ENCODE peak calls at places on chromosomes 3 and 15, in eight cellular contexts. One of them, this sample, is unnamed.

GRCh38 chr3:154131850-154132249 is 10.7 kb downstream of the ARHGEF26 start:
- DNase-seq in sigmoid colon: no peak
- DNase-seq in A549: no peak
- DNase-seq in SK-N-SH: no peak
- DNase-seq in transverse colon: no peak
- DNase-seq in ovary: no peak
- DNase-seq in tibial nerve: no peak
- DNase-seq in upper lobe of left lung: no peak
- DNase-seq in this sample: no peak

GRCh38 chr3:37594873-37595783 is 266.6 kb upstream of the CTDSPL start:
- DNase-seq in sigmoid colon: no peak
- DNase-seq in A549: no peak
- DNase-seq in SK-N-SH: no peak
- DNase-seq in transverse colon: no peak
- DNase-seq in ovary: no peak
- DNase-seq in tibial nerve: no peak
- DNase-seq in upper lobe of left lung: peak
- DNase-seq in this sample: peak

GRCh38 chr3:30638685-30639412 is 32.4 kb downstream of the TGFBR2 start:
- DNase-seq in sigmoid colon: no peak
- DNase-seq in A549: no peak
- DNase-seq in SK-N-SH: peak
- DNase-seq in transverse colon: no peak
- DNase-seq in ovary: no peak
- DNase-seq in tibial nerve: no peak
- DNase-seq in upper lobe of left lung: no peak
- DNase-seq in this sample: no peak

GRCh38 chr15:41917767-41918430 is 24.0 kb upstream of the SPTBN5 start:
- DNase-seq in sigmoid colon: no peak
- DNase-seq in A549: peak
- DNase-seq in SK-N-SH: no peak
- DNase-seq in transverse colon: no peak
- DNase-seq in ovary: no peak
- DNase-seq in tibial nerve: no peak
- DNase-seq in upper lobe of left lung: no peak
- DNase-seq in this sample: peak

GRCh38 chr3:42601898-42602581 is 1.6 kb downstream of the NKTR start:
- DNase-seq in sigmoid colon: no peak
- DNase-seq in A549: no peak
- DNase-seq in SK-N-SH: no peak
- DNase-seq in transverse colon: no peak
- DNase-seq in ovary: no peak
- DNase-seq in tibial nerve: no peak
- DNase-seq in upper lobe of left lung: no peak
- DNase-seq in this sample: no peak

GRCh38 chr3:48614044-48614443 is 4.6 kb upstream of the UQCRC1 start:
- DNase-seq in sigmoid colon: no peak
- DNase-seq in A549: no peak
- DNase-seq in SK-N-SH: no peak
- DNase-seq in transverse colon: no peak
- DNase-seq in ovary: no peak
- DNase-seq in tibial nerve: no peak
- DNase-seq in upper lobe of left lung: no peak
- DNase-seq in this sample: no peak

GRCh38 chr15:74535388-74536084 is 5.5 kb upstream of the ARID3B start:
- DNase-seq in sigmoid colon: no peak
- DNase-seq in A549: no peak
- DNase-seq in SK-N-SH: no peak
- DNase-seq in transverse colon: no peak
- DNase-seq in ovary: no peak
- DNase-seq in tibial nerve: no peak
- DNase-seq in upper lobe of left lung: no peak
- DNase-seq in this sample: no peak

GRCh38 chr15:70429323-70429722 is 331.6 kb upstream of the TLE3 start:
- DNase-seq in sigmoid colon: no peak
- DNase-seq in A549: no peak
- DNase-seq in SK-N-SH: no peak
- DNase-seq in transverse colon: no peak
- DNase-seq in ovary: no peak
- DNase-seq in tibial nerve: no peak
- DNase-seq in upper lobe of left lung: no peak
- DNase-seq in this sample: no peak

GRCh38 chr3:189836795-189837194 is 205.6 kb downstream of the TP63 start:
- DNase-seq in sigmoid colon: no peak
- DNase-seq in A549: no peak
- DNase-seq in SK-N-SH: no peak
- DNase-seq in transverse colon: no peak
- DNase-seq in ovary: no peak
- DNase-seq in tibial nerve: no peak
- DNase-seq in upper lobe of left lung: no peak
- DNase-seq in this sample: no peak

GRCh38 chr3:189833266-189833665 is 202.1 kb downstream of the TP63 start:
- DNase-seq in sigmoid colon: no peak
- DNase-seq in A549: no peak
- DNase-seq in SK-N-SH: no peak
- DNase-seq in transverse colon: no peak
- DNase-seq in ovary: no peak
- DNase-seq in tibial nerve: no peak
- DNase-seq in upper lobe of left lung: no peak
- DNase-seq in this sample: no peak

GRCh38 chr3:189834462-189834861 is 203.3 kb downstream of the TP63 start:
- DNase-seq in sigmoid colon: no peak
- DNase-seq in A549: no peak
- DNase-seq in SK-N-SH: no peak
- DNase-seq in transverse colon: no peak
- DNase-seq in ovary: no peak
- DNase-seq in tibial nerve: no peak
- DNase-seq in upper lobe of left lung: no peak
- DNase-seq in this sample: no peak

GRCh38 chr3:189830401-189830800 is 199.2 kb downstream of the TP63 start:
- DNase-seq in sigmoid colon: no peak
- DNase-seq in A549: no peak
- DNase-seq in SK-N-SH: no peak
- DNase-seq in transverse colon: no peak
- DNase-seq in ovary: no peak
- DNase-seq in tibial nerve: no peak
- DNase-seq in upper lobe of left lung: no peak
- DNase-seq in this sample: no peak

GRCh38 chr3:189833996-189834395 is 202.8 kb downstream of the TP63 start:
- DNase-seq in sigmoid colon: no peak
- DNase-seq in A549: no peak
- DNase-seq in SK-N-SH: no peak
- DNase-seq in transverse colon: no peak
- DNase-seq in ovary: no peak
- DNase-seq in tibial nerve: no peak
- DNase-seq in upper lobe of left lung: no peak
- DNase-seq in this sample: no peak
- H3K27ac ChIP-seq in sigmoid colon: no peak
- H3K27ac ChIP-seq in A549: no peak
- H3K27ac ChIP-seq in SK-N-SH: no peak
- H3K27ac ChIP-seq in transverse colon: no peak
- H3K27ac ChIP-seq in ovary: no peak
- H3K27ac ChIP-seq in tibial nerve: no peak
- H3K27ac ChIP-seq in upper lobe of left lung: no peak
- H3K27ac ChIP-seq in this sample: no peak

GRCh38 chr3:44342191-44342790 is 3.7 kb downstream of the TCAIM start:
- DNase-seq in sigmoid colon: no peak
- DNase-seq in A549: no peak
- DNase-seq in SK-N-SH: no peak
- DNase-seq in transverse colon: no peak
- DNase-seq in ovary: no peak
- DNase-seq in tibial nerve: no peak
- DNase-seq in upper lobe of left lung: no peak
- DNase-seq in this sample: no peak
- TF ChIP-seq EP300 in sigmoid colon: no peak
- TF ChIP-seq EP300 in A549: no peak
- TF ChIP-seq EP300 in SK-N-SH: no peak
- TF ChIP-seq EP300 in transverse colon: no peak
- TF ChIP-seq EP300 in ovary: no peak
- TF ChIP-seq EP300 in tibial nerve: no peak
- TF ChIP-seq EP300 in upper lobe of left lung: no peak
- TF ChIP-seq EP300 in this sample: no peak

DNA sequence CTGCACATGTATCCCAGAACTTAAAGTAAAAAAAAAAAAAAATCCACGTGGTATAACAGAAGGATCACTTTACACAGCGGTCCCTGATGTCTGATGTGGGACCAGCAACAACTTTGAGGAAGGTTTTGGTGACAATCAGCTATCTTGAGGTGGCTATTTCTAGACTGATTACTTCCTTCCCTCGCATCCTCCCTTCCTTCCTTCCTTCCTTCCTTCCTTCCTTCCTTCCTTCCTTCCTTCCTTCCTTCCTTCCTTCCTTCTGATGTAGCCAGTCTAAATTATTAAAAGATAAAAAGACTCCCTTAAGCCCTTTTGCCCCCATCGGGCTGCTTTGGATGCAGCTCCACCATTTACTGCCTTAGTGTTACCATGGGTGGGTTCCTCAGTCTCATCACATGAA is 14.9 kb downstream of the SORD start:
- DNase-seq in sigmoid colon: no peak
- DNase-seq in A549: no peak
- DNase-seq in SK-N-SH: no peak
- DNase-seq in transverse colon: no peak
- DNase-seq in ovary: no peak
- DNase-seq in tibial nerve: no peak
- DNase-seq in upper lobe of left lung: no peak
- DNase-seq in this sample: no peak
- H3K27ac ChIP-seq in sigmoid colon: no peak
- H3K27ac ChIP-seq in A549: no peak
- H3K27ac ChIP-seq in SK-N-SH: no peak
- H3K27ac ChIP-seq in transverse colon: peak
- H3K27ac ChIP-seq in ovary: no peak
- H3K27ac ChIP-seq in tibial nerve: no peak
- H3K27ac ChIP-seq in upper lobe of left lung: no peak
- H3K27ac ChIP-seq in this sample: no peak

GRCh38 chr3:10474847-10475246 is 30.5 kb downstream of the ATP2B2 start:
- DNase-seq in sigmoid colon: no peak
- DNase-seq in A549: no peak
- DNase-seq in SK-N-SH: no peak
- DNase-seq in transverse colon: no peak
- DNase-seq in ovary: no peak
- DNase-seq in tibial nerve: no peak
- DNase-seq in upper lobe of left lung: no peak
- DNase-seq in this sample: no peak
- TF ChIP-seq EP300 in sigmoid colon: no peak
- TF ChIP-seq EP300 in A549: no peak
- TF ChIP-seq EP300 in SK-N-SH: no peak
- TF ChIP-seq EP300 in transverse colon: no peak
- TF ChIP-seq EP300 in ovary: no peak
- TF ChIP-seq EP300 in tibial nerve: no peak
- TF ChIP-seq EP300 in upper lobe of left lung: no peak
- TF ChIP-seq EP300 in this sample: no peak

GRCh38 chr15:91855241-91855640 is 1.7 kb downstream of the SLCO3A1 start:
- DNase-seq in sigmoid colon: no peak
- DNase-seq in A549: no peak
- DNase-seq in SK-N-SH: no peak
- DNase-seq in transverse colon: no peak
- DNase-seq in ovary: no peak
- DNase-seq in tibial nerve: no peak
- DNase-seq in upper lobe of left lung: no peak
- DNase-seq in this sample: no peak
- H3K27ac ChIP-seq in sigmoid colon: no peak
- H3K27ac ChIP-seq in A549: no peak
- H3K27ac ChIP-seq in SK-N-SH: no peak
- H3K27ac ChIP-seq in transverse colon: no peak
- H3K27ac ChIP-seq in ovary: no peak
- H3K27ac ChIP-seq in tibial nerve: no peak
- H3K27ac ChIP-seq in upper lobe of left lung: peak
- H3K27ac ChIP-seq in this sample: peak

DNA sequence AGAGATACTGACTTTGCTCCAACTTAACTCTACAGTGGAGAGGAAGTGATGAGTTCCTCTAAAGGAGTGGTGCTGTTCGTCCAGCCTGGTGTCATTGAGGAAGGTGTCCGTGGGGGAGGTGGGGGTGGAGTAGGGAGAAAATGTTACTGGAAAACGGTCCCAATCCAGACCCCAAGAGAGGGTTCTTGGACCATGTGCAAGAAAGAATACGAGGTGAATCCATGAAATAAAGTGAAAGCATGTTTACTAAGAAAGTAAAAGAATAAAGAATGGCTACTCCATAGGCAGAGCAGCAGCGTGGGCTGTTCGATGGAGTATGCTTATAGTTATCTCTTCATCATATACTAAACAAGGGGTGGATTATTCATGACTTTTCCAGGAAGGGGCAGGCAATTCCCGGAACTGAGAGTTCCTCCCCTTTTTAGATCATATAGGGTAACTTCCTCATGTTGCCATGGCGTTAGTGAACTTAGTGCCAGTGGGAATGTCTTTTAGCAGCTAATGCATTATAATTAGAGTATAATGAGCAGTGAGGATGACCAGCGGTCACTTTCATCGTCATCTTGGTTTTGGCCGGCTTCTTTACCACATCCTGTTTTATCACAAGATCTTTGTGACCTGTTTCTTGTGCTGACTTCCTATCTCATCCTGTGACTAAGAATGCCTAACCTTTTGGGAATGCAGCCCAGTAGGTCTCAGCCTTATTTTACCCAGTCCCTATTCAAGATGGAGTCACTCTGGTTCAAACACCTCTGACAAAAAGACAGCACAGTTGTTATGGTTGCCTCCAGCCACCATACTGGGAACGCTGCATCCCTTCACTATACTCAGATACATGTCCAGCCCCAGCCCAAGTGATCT is 38.6 kb downstream of the CLEC3B start:
- DNase-seq in sigmoid colon: no peak
- DNase-seq in A549: no peak
- DNase-seq in SK-N-SH: no peak
- DNase-seq in transverse colon: no peak
- DNase-seq in ovary: no peak
- DNase-seq in tibial nerve: no peak
- DNase-seq in upper lobe of left lung: peak
- DNase-seq in this sample: no peak
- TF ChIP-seq EP300 in sigmoid colon: no peak
- TF ChIP-seq EP300 in A549: no peak
- TF ChIP-seq EP300 in SK-N-SH: no peak
- TF ChIP-seq EP300 in transverse colon: no peak
- TF ChIP-seq EP300 in ovary: no peak
- TF ChIP-seq EP300 in tibial nerve: peak
- TF ChIP-seq EP300 in upper lobe of left lung: peak
- TF ChIP-seq EP300 in this sample: no peak

DNA sequence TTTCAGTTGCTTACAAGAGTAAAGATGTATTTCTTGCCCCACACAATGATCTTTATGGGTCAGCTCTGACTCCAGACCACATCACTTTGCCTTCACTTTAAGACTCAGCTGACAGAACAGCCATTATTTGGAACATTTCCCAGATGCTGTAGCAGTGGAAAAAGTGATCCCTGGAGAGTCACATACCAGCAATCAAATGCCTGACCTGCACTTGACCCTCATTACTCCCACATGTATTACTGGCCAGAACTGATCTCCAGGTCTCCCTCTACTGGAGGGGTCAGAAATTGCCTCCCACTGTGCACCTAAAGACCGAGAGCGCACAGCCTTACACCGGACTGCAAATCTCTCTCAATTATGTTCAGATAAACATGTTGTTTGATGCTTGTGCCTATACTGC is 88.6 kb upstream of the ZNF385D start:
- DNase-seq in sigmoid colon: no peak
- DNase-seq in A549: no peak
- DNase-seq in SK-N-SH: no peak
- DNase-seq in transverse colon: no peak
- DNase-seq in ovary: no peak
- DNase-seq in tibial nerve: peak
- DNase-seq in upper lobe of left lung: no peak
- DNase-seq in this sample: no peak
- H3K27ac ChIP-seq in sigmoid colon: no peak
- H3K27ac ChIP-seq in A549: no peak
- H3K27ac ChIP-seq in SK-N-SH: no peak
- H3K27ac ChIP-seq in transverse colon: no peak
- H3K27ac ChIP-seq in ovary: no peak
- H3K27ac ChIP-seq in tibial nerve: peak
- H3K27ac ChIP-seq in upper lobe of left lung: no peak
- H3K27ac ChIP-seq in this sample: no peak

GRCh38 chr15:76185716-76186115 is 125.6 kb downstream of the ETFA start:
- DNase-seq in sigmoid colon: no peak
- DNase-seq in A549: peak
- DNase-seq in SK-N-SH: no peak
- DNase-seq in transverse colon: no peak
- DNase-seq in ovary: no peak
- DNase-seq in tibial nerve: no peak
- DNase-seq in upper lobe of left lung: no peak
- DNase-seq in this sample: peak
- TF ChIP-seq EP300 in sigmoid colon: no peak
- TF ChIP-seq EP300 in A549: no peak
- TF ChIP-seq EP300 in SK-N-SH: no peak
- TF ChIP-seq EP300 in transverse colon: no peak
- TF ChIP-seq EP300 in ovary: no peak
- TF ChIP-seq EP300 in tibial nerve: no peak
- TF ChIP-seq EP300 in upper lobe of left lung: no peak
- TF ChIP-seq EP300 in this sample: no peak